ENCODE peak calls at places on chromosomes 1 and 21, in six cellular contexts. One of them, this sample, is unnamed.

GRCh38 chr21:16913010-16913409 is 599.8 kb upstream of the CXADR start:
- DNase-seq in A549: no peak
- DNase-seq in GM12891: no peak
- DNase-seq in brain microvascular endothelial cell: no peak
- DNase-seq in GM03348: no peak
- DNase-seq in HTR-8/SVneo: no peak
- DNase-seq in this sample: no peak

GRCh38 chr21:16419188-16419874 is 689.5 kb downstream of the USP25 start:
- DNase-seq in HTR-8/SVneo: no peak
- DNase-seq in GM12891: no peak
- DNase-seq in GM03348: peak
- DNase-seq in A549: no peak
- DNase-seq in brain microvascular endothelial cell: peak
- DNase-seq in this sample: peak

GRCh38 chr1:105294838-105295237 is 1545.1 kb downstream of the AMY1C start:
- DNase-seq in A549: no peak
- DNase-seq in GM12891: no peak
- DNase-seq in GM03348: no peak
- DNase-seq in HTR-8/SVneo: no peak
- DNase-seq in brain microvascular endothelial cell: no peak
- DNase-seq in this sample: no peak

GRCh38 chr1:30600706-30601105 is 122.7 kb downstream of the MATN1 start:
- DNase-seq in HTR-8/SVneo: no peak
- DNase-seq in GM03348: no peak
- DNase-seq in brain microvascular endothelial cell: no peak
- DNase-seq in A549: no peak
- DNase-seq in GM12891: no peak
- DNase-seq in this sample: peak

GRCh38 chr1:179321533-179322216 is 28.1 kb downstream of the SOAT1 start:
- DNase-seq in HTR-8/SVneo: no peak
- DNase-seq in GM12891: no peak
- DNase-seq in brain microvascular endothelial cell: no peak
- DNase-seq in A549: no peak
- DNase-seq in GM03348: no peak
- DNase-seq in this sample: no peak

GRCh38 chr1:53890522-53890941 is 935 bp upstream of the YIPF1 start:
- DNase-seq in A549: no peak
- DNase-seq in brain microvascular endothelial cell: no peak
- DNase-seq in GM03348: no peak
- DNase-seq in GM12891: no peak
- DNase-seq in HTR-8/SVneo: no peak
- DNase-seq in this sample: no peak

GRCh38 chr1:226954777-226955176 is 14.7 kb downstream of the COQ8A start:
- DNase-seq in HTR-8/SVneo: no peak
- DNase-seq in A549: no peak
- DNase-seq in brain microvascular endothelial cell: no peak
- DNase-seq in GM12891: no peak
- DNase-seq in GM03348: no peak
- DNase-seq in this sample: peak

GRCh38 chr1:197632000-197632399 is 143.3 kb downstream of the DENND1B start:
- DNase-seq in GM12891: no peak
- DNase-seq in brain microvascular endothelial cell: no peak
- DNase-seq in A549: no peak
- DNase-seq in GM03348: no peak
- DNase-seq in HTR-8/SVneo: no peak
- DNase-seq in this sample: no peak

GRCh38 chr1:30250338-30251022 is 472.9 kb downstream of the MATN1 start:
- DNase-seq in brain microvascular endothelial cell: no peak
- DNase-seq in GM03348: no peak
- DNase-seq in GM12891: no peak
- DNase-seq in A549: no peak
- DNase-seq in HTR-8/SVneo: no peak
- DNase-seq in this sample: no peak

GRCh38 chr1:86018311-86018923 is 138.2 kb downstream of the COL24A1 start:
- DNase-seq in HTR-8/SVneo: peak
- DNase-seq in GM03348: peak
- DNase-seq in brain microvascular endothelial cell: peak
- DNase-seq in GM12891: no peak
- DNase-seq in A549: peak
- DNase-seq in this sample: no peak

GRCh38 chr1:47911892-47912291 is 85.3 kb downstream of the TRABD2B start:
- DNase-seq in GM12891: no peak
- DNase-seq in HTR-8/SVneo: no peak
- DNase-seq in brain microvascular endothelial cell: no peak
- DNase-seq in A549: no peak
- DNase-seq in GM03348: no peak
- DNase-seq in this sample: no peak

GRCh38 chr1:33322109-33322508 is 1.2 kb upstream of the A3GALT2 start:
- DNase-seq in A549: no peak
- DNase-seq in GM03348: no peak
- DNase-seq in GM12891: no peak
- DNase-seq in HTR-8/SVneo: no peak
- DNase-seq in brain microvascular endothelial cell: no peak
- DNase-seq in this sample: no peak

GRCh38 chr1:203328714-203329122 is 22.2 kb downstream of the FMOD start:
- DNase-seq in HTR-8/SVneo: no peak
- DNase-seq in GM03348: no peak
- DNase-seq in brain microvascular endothelial cell: peak
- DNase-seq in GM12891: no peak
- DNase-seq in A549: no peak
- DNase-seq in this sample: no peak

GRCh38 chr1:56648546-56648945 is 3.4 kb downstream of the PRKAA2 start:
- DNase-seq in A549: no peak
- DNase-seq in HTR-8/SVneo: no peak
- DNase-seq in brain microvascular endothelial cell: no peak
- DNase-seq in GM03348: no peak
- DNase-seq in GM12891: no peak
- DNase-seq in this sample: no peak

GRCh38 chr1:55695151-55695550 is 480.0 kb upstream of the USP24 start:
- DNase-seq in brain microvascular endothelial cell: no peak
- DNase-seq in A549: no peak
- DNase-seq in HTR-8/SVneo: no peak
- DNase-seq in GM12891: no peak
- DNase-seq in GM03348: no peak
- DNase-seq in this sample: no peak

GRCh38 chr1:41878495-41878894 is 40.2 kb downstream of the HIVEP3 start:
- DNase-seq in A549: no peak
- DNase-seq in GM12891: no peak
- DNase-seq in GM03348: no peak
- DNase-seq in brain microvascular endothelial cell: no peak
- DNase-seq in HTR-8/SVneo: no peak
- DNase-seq in this sample: no peak

GRCh38 chr1:235108876-235109275 is 19.8 kb downstream of the TOMM20 start:
- DNase-seq in HTR-8/SVneo: no peak
- DNase-seq in brain microvascular endothelial cell: no peak
- DNase-seq in A549: no peak
- DNase-seq in GM03348: no peak
- DNase-seq in GM12891: no peak
- DNase-seq in this sample: no peak

GRCh38 chr1:233945573-233945972 is 41.1 kb downstream of the SLC35F3 start:
- DNase-seq in GM12891: no peak
- DNase-seq in A549: no peak
- DNase-seq in brain microvascular endothelial cell: no peak
- DNase-seq in GM03348: no peak
- DNase-seq in HTR-8/SVneo: no peak
- DNase-seq in this sample: no peak

GRCh38 chr1:184705271-184705670 is 49.4 kb downstream of the EDEM3 start:
- DNase-seq in A549: no peak
- DNase-seq in GM03348: no peak
- DNase-seq in GM12891: no peak
- DNase-seq in HTR-8/SVneo: no peak
- DNase-seq in brain microvascular endothelial cell: no peak
- DNase-seq in this sample: no peak

GRCh38 chr1:215022723-215023122 is 59.8 kb upstream of the KCNK2 start:
- DNase-seq in HTR-8/SVneo: no peak
- DNase-seq in GM12891: no peak
- DNase-seq in GM03348: peak
- DNase-seq in A549: no peak
- DNase-seq in brain microvascular endothelial cell: no peak
- DNase-seq in this sample: no peak

GRCh38 chr1:107529511-107530149 is 388.8 kb downstream of the NTNG1 start:
- DNase-seq in brain microvascular endothelial cell: peak
- DNase-seq in HTR-8/SVneo: peak
- DNase-seq in A549: peak
- DNase-seq in GM03348: peak
- DNase-seq in GM12891: peak
- DNase-seq in this sample: no peak

GRCh38 chr1:43530483-43531452 is at the start of gene PTPRF:
- DNase-seq in GM03348: peak
- DNase-seq in GM12891: no peak
- DNase-seq in A549: peak
- DNase-seq in HTR-8/SVneo: peak
- DNase-seq in brain microvascular endothelial cell: no peak
- DNase-seq in this sample: no peak

GRCh38 chr1:55775007-55775406 is 559.8 kb upstream of the USP24 start:
- DNase-seq in HTR-8/SVneo: no peak
- DNase-seq in GM03348: no peak
- DNase-seq in A549: no peak
- DNase-seq in brain microvascular endothelial cell: no peak
- DNase-seq in GM12891: no peak
- DNase-seq in this sample: no peak

GRCh38 chr1:232841823-232842565 is 36.8 kb downstream of the MAP10 start:
- DNase-seq in GM03348: no peak
- DNase-seq in HTR-8/SVneo: no peak
- DNase-seq in A549: no peak
- DNase-seq in GM12891: no peak
- DNase-seq in brain microvascular endothelial cell: no peak
- DNase-seq in this sample: no peak

This sample was measured in coronary artery.